ENCODE peak calls at places on chromosomes 1 and 21, in four cellular contexts. O, H, K and M are unnamed samples.
A peak's percentile ranks its signal among the peaks of the same experiment; 100 is the strongest.

GRCh38 chr1:221718391-221719277 is 23.3 kb downstream of the DUSP10 start:
- DNase-seq in O (peak; percentile 83), H (no peak), K (peak; percentile 75), M (no peak)

GRCh38 chr1:30601316-30602085 is 121.9 kb downstream of the MATN1 start:
- DNase-seq in O (no peak), H (no peak), K (no peak), M (no peak)

GRCh38 chr21:25464275-25464674 is 143.0 kb downstream of the MRPL39 start:
- DNase-seq in O (peak; percentile 60), H (no peak), K (peak; percentile 21), M (no peak)

GRCh38 chr1:208910161-208910560 is 666.0 kb upstream of the PLXNA2 start:
- DNase-seq in O (no peak), H (no peak), K (no peak), M (no peak)

GRCh38 chr1:193676996-193677569 is 490.7 kb upstream of the B3GALT2 start:
- DNase-seq in O (no peak), H (no peak), K (no peak), M (no peak)

GRCh38 chr1:198203434-198203833 is 46.6 kb downstream of the NEK7 start:
- DNase-seq in O (no peak), H (no peak), K (peak; percentile 38), M (no peak)

GRCh38 chr21:36803801-36804452 is 105.0 kb downstream of the SIM2 start:
- DNase-seq in O (no peak), H (peak; percentile 27), K (no peak), M (no peak)

GRCh38 chr1:9119745-9120144 is 9.2 kb downstream of the GPR157 start:
- DNase-seq in O (no peak), H (no peak), K (no peak), M (no peak)

GRCh38 chr1:21436488-21437340 is 3.2 kb upstream of the NBPF3 start:
- DNase-seq in O (no peak), H (peak; percentile 29), K (no peak), M (no peak)

GRCh38 chr1:47930215-47930885 is 66.8 kb downstream of the TRABD2B start:
- DNase-seq in O (peak; percentile 24), H (no peak), K (no peak), M (no peak)